ENCODE peak calls at places on chromosome 15, in nine cellular contexts. One of them, this sample, is unnamed.

GRCh38 chr15:75721462-75721922 is 8.8 kb upstream of the CSPG4 start:
- DNase-seq in AG09319: no peak
- DNase-seq in stomach: no peak
- DNase-seq in transverse colon: no peak
- DNase-seq in heart right ventricle: no peak
- DNase-seq in lung: no peak
- DNase-seq in GM06990: no peak
- DNase-seq in NB4: no peak
- DNase-seq in testis: no peak
- DNase-seq in this sample: no peak

GRCh38 chr15:57251941-57252340 is 124.4 kb upstream of the CGNL1 start:
- DNase-seq in AG09319: peak
- DNase-seq in stomach: no peak
- DNase-seq in transverse colon: no peak
- DNase-seq in heart right ventricle: no peak
- DNase-seq in lung: no peak
- DNase-seq in GM06990: no peak
- DNase-seq in NB4: no peak
- DNase-seq in testis: no peak
- DNase-seq in this sample: no peak

GRCh38 chr15:29870495-29871151 is 48.4 kb upstream of the TJP1 start:
- DNase-seq in AG09319: no peak
- DNase-seq in stomach: no peak
- DNase-seq in transverse colon: no peak
- DNase-seq in heart right ventricle: peak
- DNase-seq in lung: no peak
- DNase-seq in GM06990: no peak
- DNase-seq in NB4: no peak
- DNase-seq in testis: peak
- DNase-seq in this sample: no peak

GRCh38 chr15:25743160-25743908 is 119.8 kb downstream of the ATP10A start:
- DNase-seq in AG09319: no peak
- DNase-seq in stomach: no peak
- DNase-seq in transverse colon: no peak
- DNase-seq in heart right ventricle: no peak
- DNase-seq in lung: peak
- DNase-seq in GM06990: no peak
- DNase-seq in NB4: no peak
- DNase-seq in testis: no peak
- DNase-seq in this sample: no peak

GRCh38 chr15:45635191-45635638 is 386 bp downstream of the SQOR start:
- DNase-seq in AG09319: no peak
- DNase-seq in stomach: peak
- DNase-seq in transverse colon: peak
- DNase-seq in heart right ventricle: peak
- DNase-seq in lung: peak
- DNase-seq in GM06990: no peak
- DNase-seq in NB4: peak
- DNase-seq in testis: peak
- DNase-seq in this sample: peak

GRCh38 chr15:85865070-85865684 is 70.5 kb upstream of the KLHL25 start:
- DNase-seq in AG09319: no peak
- DNase-seq in stomach: no peak
- DNase-seq in transverse colon: peak
- DNase-seq in heart right ventricle: peak
- DNase-seq in lung: no peak
- DNase-seq in GM06990: no peak
- DNase-seq in NB4: peak
- DNase-seq in testis: peak
- DNase-seq in this sample: peak

GRCh38 chr15:100832178-100832942 is 47.3 kb upstream of the ALDH1A3 start:
- DNase-seq in AG09319: no peak
- DNase-seq in stomach: no peak
- DNase-seq in transverse colon: no peak
- DNase-seq in heart right ventricle: no peak
- DNase-seq in lung: peak
- DNase-seq in GM06990: no peak
- DNase-seq in NB4: no peak
- DNase-seq in testis: no peak
- DNase-seq in this sample: no peak

GRCh38 chr15:79082363-79083070 is 8.1 kb downstream of the RASGRF1 start:
- DNase-seq in AG09319: no peak
- DNase-seq in stomach: no peak
- DNase-seq in transverse colon: no peak
- DNase-seq in heart right ventricle: no peak
- DNase-seq in lung: no peak
- DNase-seq in GM06990: no peak
- DNase-seq in NB4: no peak
- DNase-seq in testis: no peak
- DNase-seq in this sample: no peak

GRCh38 chr15:29074045-29074444 is 188.3 kb downstream of the APBA2 start:
- DNase-seq in AG09319: no peak
- DNase-seq in stomach: no peak
- DNase-seq in transverse colon: no peak
- DNase-seq in heart right ventricle: no peak
- DNase-seq in lung: no peak
- DNase-seq in GM06990: no peak
- DNase-seq in NB4: no peak
- DNase-seq in testis: no peak
- DNase-seq in this sample: no peak

GRCh38 chr15:76147906-76148553 is 88.2 kb downstream of the TMEM266 start:
- DNase-seq in AG09319: no peak
- DNase-seq in stomach: peak
- DNase-seq in transverse colon: peak
- DNase-seq in heart right ventricle: peak
- DNase-seq in lung: peak
- DNase-seq in GM06990: peak
- DNase-seq in NB4: peak
- DNase-seq in testis: peak
- DNase-seq in this sample: peak

GRCh38 chr15:69410290-69410874 is 3.8 kb upstream of the KIF23 start:
- DNase-seq in AG09319: no peak
- DNase-seq in stomach: no peak
- DNase-seq in transverse colon: no peak
- DNase-seq in heart right ventricle: no peak
- DNase-seq in lung: no peak
- DNase-seq in GM06990: peak
- DNase-seq in NB4: peak
- DNase-seq in testis: peak
- DNase-seq in this sample: peak

GRCh38 chr15:45704329-45705249 is 69.8 kb downstream of the SQOR start:
- DNase-seq in AG09319: no peak
- DNase-seq in stomach: no peak
- DNase-seq in transverse colon: peak
- DNase-seq in heart right ventricle: peak
- DNase-seq in lung: no peak
- DNase-seq in GM06990: no peak
- DNase-seq in NB4: no peak
- DNase-seq in testis: peak
- DNase-seq in this sample: no peak

GRCh38 chr15:57727031-57727430 is 20.5 kb downstream of the POLR2M start:
- DNase-seq in AG09319: no peak
- DNase-seq in stomach: no peak
- DNase-seq in transverse colon: no peak
- DNase-seq in heart right ventricle: no peak
- DNase-seq in lung: no peak
- DNase-seq in GM06990: no peak
- DNase-seq in NB4: no peak
- DNase-seq in testis: no peak
- DNase-seq in this sample: no peak

GRCh38 chr15:87123676-87124382 is 1044.2 kb downstream of the AGBL1 start:
- DNase-seq in AG09319: no peak
- DNase-seq in stomach: no peak
- DNase-seq in transverse colon: no peak
- DNase-seq in heart right ventricle: no peak
- DNase-seq in lung: no peak
- DNase-seq in GM06990: no peak
- DNase-seq in NB4: no peak
- DNase-seq in testis: peak
- DNase-seq in this sample: no peak

GRCh38 chr15:71596672-71597071 is 213.7 kb upstream of the NR2E3 start:
- DNase-seq in AG09319: peak
- DNase-seq in stomach: peak
- DNase-seq in transverse colon: peak
- DNase-seq in heart right ventricle: peak
- DNase-seq in lung: no peak
- DNase-seq in GM06990: no peak
- DNase-seq in NB4: no peak
- DNase-seq in testis: peak
- DNase-seq in this sample: no peak

GRCh38 chr15:72098076-72098475 is 19.9 kb downstream of the MYO9A start:
- DNase-seq in AG09319: no peak
- DNase-seq in stomach: no peak
- DNase-seq in transverse colon: no peak
- DNase-seq in heart right ventricle: no peak
- DNase-seq in lung: no peak
- DNase-seq in GM06990: no peak
- DNase-seq in NB4: no peak
- DNase-seq in testis: no peak
- DNase-seq in this sample: no peak

GRCh38 chr15:48796930-48797329 is 13.9 kb downstream of the CEP152 start:
- DNase-seq in AG09319: no peak
- DNase-seq in stomach: no peak
- DNase-seq in transverse colon: no peak
- DNase-seq in heart right ventricle: no peak
- DNase-seq in lung: no peak
- DNase-seq in GM06990: peak
- DNase-seq in NB4: no peak
- DNase-seq in testis: no peak
- DNase-seq in this sample: no peak

GRCh38 chr15:94478763-94479162 is 247.4 kb downstream of the MCTP2 start:
- DNase-seq in AG09319: no peak
- DNase-seq in stomach: no peak
- DNase-seq in transverse colon: no peak
- DNase-seq in heart right ventricle: no peak
- DNase-seq in lung: no peak
- DNase-seq in GM06990: no peak
- DNase-seq in NB4: no peak
- DNase-seq in testis: no peak
- DNase-seq in this sample: no peak

GRCh38 chr15:94485148-94485719 is 253.9 kb downstream of the MCTP2 start:
- DNase-seq in AG09319: no peak
- DNase-seq in stomach: no peak
- DNase-seq in transverse colon: no peak
- DNase-seq in heart right ventricle: no peak
- DNase-seq in lung: no peak
- DNase-seq in GM06990: no peak
- DNase-seq in NB4: no peak
- DNase-seq in testis: no peak
- DNase-seq in this sample: no peak

GRCh38 chr15:94476681-94477080 is 245.3 kb downstream of the MCTP2 start:
- DNase-seq in AG09319: no peak
- DNase-seq in stomach: no peak
- DNase-seq in transverse colon: no peak
- DNase-seq in heart right ventricle: no peak
- DNase-seq in lung: no peak
- DNase-seq in GM06990: no peak
- DNase-seq in NB4: no peak
- DNase-seq in testis: no peak
- DNase-seq in this sample: no peak

GRCh38 chr15:94480289-94480834 is 249.0 kb downstream of the MCTP2 start:
- DNase-seq in AG09319: no peak
- DNase-seq in stomach: no peak
- DNase-seq in transverse colon: no peak
- DNase-seq in heart right ventricle: no peak
- DNase-seq in lung: no peak
- DNase-seq in GM06990: no peak
- DNase-seq in NB4: no peak
- DNase-seq in testis: no peak
- DNase-seq in this sample: no peak
- TF ChIP-seq CTCF in AG09319: no peak
- TF ChIP-seq CTCF in stomach: no peak
- TF ChIP-seq CTCF in transverse colon: no peak
- TF ChIP-seq CTCF in heart right ventricle: no peak
- TF ChIP-seq CTCF in lung: no peak
- TF ChIP-seq CTCF in GM06990: no peak
- TF ChIP-seq CTCF in NB4: no peak
- TF ChIP-seq CTCF in testis: no peak
- TF ChIP-seq CTCF in this sample: no peak

GRCh38 chr15:40785158-40785557 is 15.4 kb downstream of the C15orf62 start:
- DNase-seq in AG09319: no peak
- DNase-seq in stomach: no peak
- DNase-seq in transverse colon: no peak
- DNase-seq in heart right ventricle: no peak
- DNase-seq in lung: no peak
- DNase-seq in GM06990: no peak
- DNase-seq in NB4: no peak
- DNase-seq in testis: no peak
- DNase-seq in this sample: no peak
- TF ChIP-seq CTCF in AG09319: no peak
- TF ChIP-seq CTCF in stomach: no peak
- TF ChIP-seq CTCF in transverse colon: no peak
- TF ChIP-seq CTCF in heart right ventricle: no peak
- TF ChIP-seq CTCF in lung: no peak
- TF ChIP-seq CTCF in GM06990: no peak
- TF ChIP-seq CTCF in NB4: no peak
- TF ChIP-seq CTCF in testis: no peak
- TF ChIP-seq CTCF in this sample: no peak

DNA sequence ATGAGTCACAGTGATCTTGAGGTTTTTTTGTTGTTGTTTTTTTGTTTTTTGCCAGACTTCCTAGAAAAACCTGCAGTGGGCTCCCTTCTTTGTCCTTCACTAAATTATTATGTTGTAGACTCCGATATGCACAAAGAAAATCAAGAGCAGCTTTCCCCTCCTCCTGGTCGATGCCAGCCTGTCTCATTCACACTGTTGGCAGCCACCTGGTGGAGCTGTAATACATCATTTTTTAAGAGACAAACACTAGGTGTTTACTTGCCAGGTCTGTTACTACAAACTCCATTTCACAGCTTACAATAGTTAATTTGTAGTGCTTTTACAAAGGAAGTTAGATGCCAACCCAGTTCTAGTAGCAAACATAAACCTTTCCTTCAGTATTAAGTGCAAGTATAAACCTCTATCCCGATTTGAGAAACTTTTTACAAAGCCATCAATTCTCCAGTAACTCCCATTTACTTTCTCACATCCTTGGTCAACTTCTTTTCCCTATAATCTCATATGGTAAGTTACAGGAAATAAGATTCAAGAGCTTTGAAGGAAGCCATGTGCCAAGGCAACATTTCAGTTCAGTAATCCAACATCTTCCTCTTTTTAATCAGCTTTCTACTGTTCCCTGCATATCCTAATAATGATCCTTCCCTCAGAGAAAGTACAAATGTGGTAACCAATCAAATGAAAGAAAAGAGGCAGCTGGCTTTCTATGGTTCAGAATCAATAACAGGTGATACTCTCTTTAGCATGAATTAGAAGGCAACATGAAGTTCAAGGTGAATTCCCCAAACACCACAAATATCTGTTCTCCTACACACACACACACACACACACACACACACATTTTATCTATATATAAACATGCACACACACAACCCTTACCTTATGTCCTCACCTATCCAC is 14.0 kb downstream of the AAGAB start:
- DNase-seq in AG09319: no peak
- DNase-seq in stomach: peak
- DNase-seq in transverse colon: peak
- DNase-seq in heart right ventricle: no peak
- DNase-seq in lung: no peak
- DNase-seq in GM06990: peak
- DNase-seq in NB4: peak
- DNase-seq in testis: peak
- DNase-seq in this sample: peak
- TF ChIP-seq CTCF in AG09319: no peak
- TF ChIP-seq CTCF in stomach: peak
- TF ChIP-seq CTCF in transverse colon: peak
- TF ChIP-seq CTCF in heart right ventricle: no peak
- TF ChIP-seq CTCF in lung: no peak
- TF ChIP-seq CTCF in GM06990: peak
- TF ChIP-seq CTCF in NB4: no peak
- TF ChIP-seq CTCF in testis: no peak
- TF ChIP-seq CTCF in this sample: peak

GRCh38 chr15:82040862-82041261 is 5.0 kb downstream of the MEX3B start:
- DNase-seq in AG09319: no peak
- DNase-seq in stomach: no peak
- DNase-seq in transverse colon: no peak
- DNase-seq in heart right ventricle: no peak
- DNase-seq in lung: peak
- DNase-seq in GM06990: no peak
- DNase-seq in NB4: peak
- DNase-seq in testis: peak
- DNase-seq in this sample: peak
- TF ChIP-seq CTCF in AG09319: no peak
- TF ChIP-seq CTCF in stomach: no peak
- TF ChIP-seq CTCF in transverse colon: no peak
- TF ChIP-seq CTCF in heart right ventricle: no peak
- TF ChIP-seq CTCF in lung: no peak
- TF ChIP-seq CTCF in GM06990: no peak
- TF ChIP-seq CTCF in NB4: no peak
- TF ChIP-seq CTCF in testis: no peak
- TF ChIP-seq CTCF in this sample: no peak